ENCODE peak calls at places on chromosomes 12 and 14, in ten cellular contexts. R, M, C, L, K, E, W, O, B and Y are unnamed samples. For H3K9me3, the result is how much of the 10 kb centered on the place peaks cover.

GRCh38 chr12:125092872-125093680 is 27.8 kb downstream of the AACS start:
- DNase-seq in R (peak), E (no peak), O (no peak), B (no peak), C (no peak), W (peak), K (peak), M (no peak), L (no peak), Y (no peak)

GRCh38 chr12:19015285-19015684 is 114.2 kb upstream of the PLEKHA5 start:
- DNase-seq in L (no peak), O (no peak), B (no peak), W (no peak), K (no peak), E (no peak), R (no peak), M (no peak), C (no peak), Y (no peak)

GRCh38 chr12:75481013-75481705 is 604 bp downstream of the GLIPR1 start:
- DNase-seq in M (no peak), K (no peak), W (no peak), O (no peak), B (no peak), L (no peak), C (no peak), E (no peak), R (no peak), Y (no peak)

GRCh38 chr14:53608369-53608768 is 348.3 kb downstream of the BMP4 start:
- DNase-seq in C (no peak), M (no peak), K (no peak), E (no peak), W (peak), B (no peak), R (no peak), O (no peak), L (no peak), Y (no peak)

GRCh38 chr14:85731198-85731597 is 201.3 kb downstream of the FLRT2 start:
- DNase-seq in B (no peak), M (no peak), O (no peak), E (no peak), C (no peak), W (no peak), R (no peak), K (no peak), L (no peak), Y (no peak)

GRCh38 chr14:104026024-104026423 is 59.5 kb upstream of the ASPG start:
- DNase-seq in L (no peak), O (no peak), W (no peak), C (no peak), K (no peak), E (no peak), B (no peak), R (no peak), M (no peak), Y (no peak)

GRCh38 chr14:91867316-91867988 is at the start of gene TC2N:
- DNase-seq in K (no peak), C (no peak), L (no peak), W (no peak), O (no peak), M (no peak), R (no peak), E (no peak), B (no peak), Y (peak)

GRCh38 chr12:54749191-54749818 is 101.1 kb upstream of the DCD start:
- DNase-seq in C (no peak), O (no peak), E (no peak), R (no peak), L (no peak), M (peak), K (no peak), W (no peak), B (peak), Y (peak)

GRCh38 chr12:41972196-41972994 is 172.3 kb downstream of the GXYLT1 start:
- DNase-seq in M (peak), C (no peak), K (no peak), B (no peak), R (no peak), O (no peak), E (no peak), W (no peak), L (no peak), Y (no peak)

GRCh38 chr12:38915783-38916182 is 10.4 kb upstream of the CPNE8 start:
- DNase-seq in O (no peak), W (no peak), C (no peak), M (no peak), R (no peak), B (peak), K (no peak), E (no peak), L (no peak), Y (no peak)

GRCh38 chr12:54301428-54302045 is 722 bp upstream of the NFE2 start:
- DNase-seq in M (no peak), K (peak), E (no peak), W (no peak), B (no peak), L (no peak), C (no peak), R (no peak), O (no peak), Y (no peak)

GRCh38 chr14:58871972-58872530 is 234.3 kb downstream of the DACT1 start:
- DNase-seq in L (no peak), E (no peak), W (no peak), K (no peak), O (no peak), M (no peak), C (no peak), R (no peak), B (no peak), Y (no peak)

GRCh38 chr14:70809238-70810214 is at the start of gene MAP3K9:
- DNase-seq in R (peak), E (peak), O (peak), L (peak), K (peak), C (no peak), M (peak), B (peak), W (peak), Y (peak)

GRCh38 chr12:49232940-49233841 is 31.7 kb upstream of the TUBA1C start:
- DNase-seq in B (peak), R (peak), O (peak), L (peak), K (peak), C (no peak), E (peak), W (peak), M (peak), Y (no peak)

GRCh38 chr12:104825408-104825807 is 132.7 kb downstream of the SLC41A2 start:
- DNase-seq in B (no peak), M (no peak), R (no peak), O (no peak), C (no peak), L (no peak), K (peak), E (no peak), W (no peak), Y (no peak)
- TF ChIP-seq CTCF in B (peak), M (peak), R (no peak), O (no peak), C (no peak), L (no peak), K (peak), E (no peak), W (no peak), Y (no peak)

GRCh38 chr12:34303091-34303870 is 281.0 kb downstream of the ALG10 start:
- DNase-seq in E (no peak), C (no peak), L (no peak), B (no peak), O (no peak), W (no peak), M (no peak), K (no peak), R (no peak), Y (no peak)
- H3K9me3 ChIP-seq in E (under half), C (under half), L (under half), B (under half), O (under half), W (under half), M (under half), K (half or more), R (under half), Y (half or more)

DNA sequence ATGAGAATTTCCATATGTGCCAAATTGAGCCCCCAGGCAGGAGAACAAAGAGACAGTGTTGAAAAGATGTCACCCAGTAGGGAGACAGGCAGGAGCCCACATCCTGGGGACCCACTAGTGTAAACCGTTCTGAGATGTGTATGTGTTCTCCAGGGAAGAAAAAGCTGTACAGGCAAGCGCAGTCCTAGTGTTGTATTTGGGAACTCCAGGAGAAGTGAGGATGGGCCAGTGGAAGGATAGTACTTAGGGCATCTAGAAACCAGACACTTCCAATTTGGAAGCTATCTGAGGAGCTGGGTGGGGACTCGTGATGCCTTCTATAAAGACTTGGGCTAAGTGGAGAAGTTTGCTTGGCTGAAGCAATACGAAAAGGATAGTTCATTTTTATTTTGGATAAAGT is 108.2 kb upstream of the ARHGAP5 start:
- DNase-seq in C (no peak), E (no peak), W (no peak), K (no peak), M (no peak), B (no peak), R (no peak), O (no peak), L (no peak), Y (no peak)
- TF ChIP-seq CTCF in C (no peak), E (no peak), W (peak), K (no peak), M (no peak), B (no peak), R (no peak), O (no peak), L (no peak), Y (no peak)

GRCh38 chr12:131315601-131316000 is 361.9 kb downstream of the ADGRD1 start:
- DNase-seq in E (no peak), M (no peak), K (no peak), O (no peak), W (no peak), B (no peak), C (no peak), L (no peak), R (no peak), Y (no peak)
- H3K9me3 ChIP-seq in E (under half), M (under half), K (under half), O (under half), W (under half), B (under half), C (under half), L (under half), R (under half), Y (under half)

GRCh38 chr12:120460157-120460556 is 9.4 kb downstream of the SRSF9 start:
- DNase-seq in W (no peak), C (no peak), B (no peak), E (no peak), R (no peak), L (no peak), O (no peak), M (no peak), K (no peak), Y (no peak)

GRCh38 chr12:120453060-120453761 is 7.0 kb downstream of the GATC start:
- DNase-seq in C (no peak), W (no peak), R (no peak), M (no peak), K (no peak), O (no peak), E (no peak), B (no peak), L (no peak), Y (no peak)

GRCh38 chr12:120453977-120454376 is 7.7 kb downstream of the GATC start:
- DNase-seq in O (no peak), B (peak), W (no peak), M (peak), C (no peak), K (no peak), R (no peak), L (no peak), E (no peak), Y (no peak)

GRCh38 chr12:120455302-120455701 is 9.1 kb downstream of the GATC start:
- DNase-seq in O (no peak), L (peak), M (no peak), W (no peak), K (no peak), B (no peak), R (no peak), E (no peak), C (no peak), Y (no peak)

DNA sequence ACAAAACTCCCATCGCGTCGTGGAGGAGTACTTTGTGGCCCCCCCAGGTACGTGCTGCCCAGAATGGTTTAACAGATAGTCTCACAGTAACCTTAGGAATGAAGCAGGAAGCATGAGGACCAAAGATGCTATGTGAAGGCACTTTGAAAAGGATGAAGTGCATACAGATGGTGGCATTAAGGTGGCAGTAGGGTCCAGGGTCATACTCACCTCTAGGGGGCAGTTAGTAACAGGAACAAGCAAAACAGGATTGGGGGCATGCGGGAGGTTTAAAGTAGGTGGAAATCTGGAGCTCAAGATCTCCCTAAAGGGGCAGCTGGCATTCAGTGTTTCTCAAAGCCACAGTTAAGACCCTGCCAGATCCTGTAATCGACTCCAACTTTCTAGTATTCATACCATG is 10.9 kb downstream of the GATC start:
- DNase-seq in O (no peak), C (no peak), W (no peak), L (no peak), R (no peak), M (peak), K (peak), B (peak), E (no peak), Y (no peak)
- TF ChIP-seq CTCF in O (no peak), C (no peak), W (no peak), L (no peak), R (no peak), M (peak), K (peak), B (peak), E (no peak), Y (peak)

GRCh38 chr12:50530532-50530931 is 25.7 kb downstream of the DIP2B start:
- DNase-seq in R (no peak), O (no peak), W (no peak), L (no peak), C (no peak), M (no peak), E (no peak), B (no peak), K (no peak), Y (no peak)
- H3K9me3 ChIP-seq in R (under half), O (under half), W (under half), L (under half), C (under half), M (under half), E (under half), B (under half), K (under half), Y (under half)

DNA sequence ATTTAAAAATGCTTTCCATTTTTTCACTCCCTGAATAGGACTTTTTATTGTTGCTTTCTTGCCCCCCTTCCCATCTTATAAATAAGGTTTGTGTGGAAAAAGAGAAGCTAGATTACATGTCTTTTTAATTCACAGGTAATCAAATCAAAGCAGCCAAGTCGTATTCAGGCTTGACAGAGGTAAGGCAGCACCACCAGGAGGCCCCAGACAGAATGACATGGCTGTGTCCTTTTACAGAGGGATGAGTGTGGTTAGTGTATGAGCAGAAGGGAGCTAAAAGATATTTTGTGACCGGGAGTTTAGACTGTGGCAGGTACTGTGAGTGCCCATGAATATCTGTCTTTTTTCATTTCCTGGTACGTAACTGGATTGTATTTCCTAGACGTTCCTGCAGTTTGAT is 596.1 kb downstream of the ETNK1 start:
- DNase-seq in L (no peak), E (no peak), M (no peak), R (no peak), O (no peak), K (peak), C (no peak), B (peak), W (no peak), Y (no peak)
- TF ChIP-seq CTCF in L (no peak), E (no peak), M (no peak), R (no peak), O (no peak), K (peak), C (no peak), B (peak), W (no peak), Y (no peak)

GRCh38 chr14:29858299-29858698 is 69.3 kb downstream of the PRKD1 start:
- DNase-seq in R (no peak), E (no peak), O (no peak), C (no peak), M (no peak), W (no peak), K (no peak), L (no peak), B (no peak), Y (no peak)
- H3K9me3 ChIP-seq in R (under half), E (under half), O (under half), C (under half), M (under half), W (under half), K (under half), L (under half), B (under half), Y (under half)

GRCh38 chr12:57738142-57738474 is 434 bp downstream of the AGAP2 start:
- DNase-seq in O (no peak), R (no peak), W (no peak), C (no peak), K (no peak), M (no peak), E (no peak), L (no peak), B (no peak), Y (no peak)

GRCh38 chr12:57738661-57739237 is at the start of gene AGAP2:
- DNase-seq in B (peak), E (no peak), W (no peak), O (no peak), L (no peak), R (no peak), K (peak), C (no peak), M (peak), Y (no peak)

GRCh38 chr12:57736743-57737466 is 1.6 kb downstream of the AGAP2 start:
- DNase-seq in M (no peak), B (no peak), L (no peak), K (peak), C (no peak), W (no peak), R (no peak), O (no peak), E (no peak), Y (no peak)

GRCh38 chr12:57735952-57736742 is 2.4 kb downstream of the AGAP2 start:
- DNase-seq in W (no peak), E (peak), L (no peak), M (peak), B (peak), C (no peak), K (peak), R (peak), O (no peak), Y (no peak)

GRCh38 chr12:57737467-57738141 is 938 bp downstream of the AGAP2 start:
- DNase-seq in B (peak), C (no peak), M (peak), R (no peak), O (no peak), L (no peak), W (no peak), E (peak), K (peak), Y (no peak)
- TF ChIP-seq CTCF in B (peak), C (no peak), M (peak), R (peak), O (no peak), L (no peak), W (no peak), E (no peak), K (peak), Y (no peak)